ENCODE peak calls at places on chromosomes 6 and 20, in five cellular contexts. One of them, this sample, is unnamed.

GRCh38 chr6:144321839-144322591 is 36.9 kb downstream of the UTRN start:
- DNase-seq in heart left ventricle: no peak
- DNase-seq in T-helper 1 cell: no peak
- DNase-seq in HFF-Myc: no peak
- DNase-seq in sciatic nerve: no peak
- DNase-seq in this sample: no peak

GRCh38 chr20:24662756-24663399 is 193.4 kb downstream of the SYNDIG1 start:
- DNase-seq in HFF-Myc: no peak
- DNase-seq in T-helper 1 cell: no peak
- DNase-seq in sciatic nerve: peak
- DNase-seq in heart left ventricle: no peak
- DNase-seq in this sample: no peak

GRCh38 chr6:159837141-159837490 is 37.0 kb downstream of the PNLDC1 start:
- DNase-seq in T-helper 1 cell: no peak
- DNase-seq in heart left ventricle: no peak
- DNase-seq in sciatic nerve: no peak
- DNase-seq in HFF-Myc: no peak
- DNase-seq in this sample: no peak

GRCh38 chr6:32177182-32177787 is 920 bp upstream of the RNF5 start:
- DNase-seq in sciatic nerve: no peak
- DNase-seq in heart left ventricle: no peak
- DNase-seq in T-helper 1 cell: no peak
- DNase-seq in HFF-Myc: no peak
- DNase-seq in this sample: peak

GRCh38 chr20:47821481-47822100 is 36.3 kb upstream of the SULF2 start:
- DNase-seq in heart left ventricle: no peak
- DNase-seq in sciatic nerve: no peak
- DNase-seq in T-helper 1 cell: no peak
- DNase-seq in HFF-Myc: no peak
- DNase-seq in this sample: peak

GRCh38 chr6:148629197-148629909 is 117.5 kb upstream of the UST start:
- DNase-seq in T-helper 1 cell: no peak
- DNase-seq in HFF-Myc: no peak
- DNase-seq in sciatic nerve: no peak
- DNase-seq in heart left ventricle: no peak
- DNase-seq in this sample: no peak

GRCh38 chr20:33674294-33675126 is at the start of gene NECAB3:
- DNase-seq in heart left ventricle: peak
- DNase-seq in HFF-Myc: no peak
- DNase-seq in T-helper 1 cell: peak
- DNase-seq in sciatic nerve: peak
- DNase-seq in this sample: peak

GRCh38 chr6:27144740-27145079 is 102.8 kb upstream of the PRSS16 start:
- DNase-seq in HFF-Myc: no peak
- DNase-seq in heart left ventricle: no peak
- DNase-seq in sciatic nerve: no peak
- DNase-seq in T-helper 1 cell: no peak
- DNase-seq in this sample: no peak

GRCh38 chr20:23047738-23048214 is 1.7 kb downstream of the THBD start:
- DNase-seq in HFF-Myc: no peak
- DNase-seq in heart left ventricle: peak
- DNase-seq in sciatic nerve: no peak
- DNase-seq in T-helper 1 cell: no peak
- DNase-seq in this sample: no peak